ENCODE peak calls at places on chromosomes 1 and 21, in eight cellular contexts. O is thoracic aorta; A is hepatocyte; T is spleen; Q is aorta; F is CD8-positive, alpha-beta memory T cell; B is heart left ventricle; V is astrocyte. M is an unnamed sample.

GRCh38 chr1:232524056-232524455 is 105.9 kb downstream of the SIPA1L2 start:
- DNase-seq in O (no peak), A (no peak), T (no peak), Q (no peak), F (no peak), B (no peak), V (peak; percentile 49), M (no peak)

GRCh38 chr21:36245649-36246048 is 74.3 kb upstream of the MORC3 start:
- DNase-seq in O (no peak), A (no peak), T (no peak), Q (no peak), F (no peak), B (no peak), V (no peak), M (no peak)

GRCh38 chr1:11395616-11396015 is 83.3 kb upstream of the DISP3 start:
- DNase-seq in O (no peak), A (no peak), T (peak; percentile 47), Q (no peak), F (no peak), B (no peak), V (no peak), M (no peak)

GRCh38 chr1:23019851-23020625 is 770 bp downstream of the KDM1A start:
- DNase-seq in O (no peak), A (peak; percentile 44), T (no peak), Q (peak; percentile 81), F (no peak), B (peak; percentile 33), V (no peak), M (no peak)

GRCh38 chr1:67883069-67883468 is 49.8 kb upstream of the GNG12 start:
- DNase-seq in O (no peak), A (no peak), T (no peak), Q (no peak), F (no peak), B (no peak), V (peak; percentile 91), M (no peak)

GRCh38 chr1:201059871-201060555 is 36.5 kb upstream of the KIF21B start:
- DNase-seq in O (no peak), A (no peak), T (no peak), Q (no peak), F (no peak), B (no peak), V (no peak), M (no peak)

GRCh38 chr1:21335750-21336168 is 45.5 kb upstream of the ECE1 start:
- DNase-seq in O (no peak), A (peak; percentile 29), T (peak; percentile 79), Q (no peak), F (no peak), B (no peak), V (no peak), M (no peak)

GRCh38 chr1:36792292-36792691 is 242.0 kb downstream of the GRIK3 start:
- DNase-seq in O (no peak), A (no peak), T (no peak), Q (no peak), F (no peak), B (no peak), V (no peak), M (no peak)

GRCh38 chr1:246454655-246455054 is 52.4 kb downstream of the SMYD3 start:
- DNase-seq in O (no peak), A (no peak), T (no peak), Q (no peak), F (no peak), B (no peak), V (no peak), M (no peak)

GRCh38 chr1:70090146-70090545 is 115.2 kb downstream of the LRRC40 start:
- DNase-seq in O (no peak), A (no peak), T (no peak), Q (no peak), F (no peak), B (no peak), V (peak; percentile 0), M (no peak)

GRCh38 chr21:8993284-8993942 is 1528.0 kb upstream of the TPTE start:
- DNase-seq in O (no peak), A (no peak), T (no peak), Q (no peak), F (no peak), B (no peak), V (no peak), M (no peak)

GRCh38 chr1:150065184-150065871 is 2.2 kb upstream of the VPS45 start:
- DNase-seq in O (no peak), A (no peak), T (no peak), Q (no peak), F (no peak), B (no peak), V (peak; percentile 75), M (no peak)

GRCh38 chr1:84847253-84848247 is 45.5 kb downstream of the LPAR3 start:
- DNase-seq in O (peak; percentile 18), A (peak; percentile 85), T (no peak), Q (peak; percentile 79), F (peak; percentile 61), B (peak; percentile 80), V (peak; percentile 98), M (no peak)

GRCh38 chr1:33176887-33177286 is 5.0 kb downstream of the TRIM62 start:
- DNase-seq in O (no peak), A (no peak), T (no peak), Q (no peak), F (no peak), B (no peak), V (no peak), M (no peak)

GRCh38 chr1:89660086-89660946 is 27.4 kb downstream of the LRRC8C start:
- DNase-seq in O (no peak), A (no peak), T (no peak), Q (no peak), F (no peak), B (no peak), V (no peak), M (no peak)

GRCh38 chr1:71695820-71696219 is 586.5 kb downstream of the NEGR1 start:
- DNase-seq in O (no peak), A (no peak), T (no peak), Q (no peak), F (no peak), B (no peak), V (no peak), M (no peak)

GRCh38 chr1:54053745-54054437 is 483 bp downstream of the TCEANC2 start:
- DNase-seq in O (no peak), A (no peak), T (no peak), Q (no peak), F (no peak), B (no peak), V (no peak), M (no peak)

GRCh38 chr1:35509558-35509957 is 47.6 kb downstream of the KIAA0319L start:
- DNase-seq in O (no peak), A (no peak), T (no peak), Q (no peak), F (no peak), B (no peak), V (no peak), M (no peak)

GRCh38 chr21:38804617-38805281 is 980 bp upstream of the ETS2 start:
- DNase-seq in O (no peak), A (peak; percentile 88), T (peak; percentile 91), Q (peak; percentile 94), F (no peak), B (peak; percentile 89), V (peak; percentile 58), M (peak; percentile 86)

GRCh38 chr1:155012760-155013602 is 10.4 kb downstream of the ZBTB7B start:
- DNase-seq in O (no peak), A (no peak), T (peak; percentile 69), Q (no peak), F (no peak), B (no peak), V (no peak), M (no peak)

GRCh38 chr1:24920155-24920925 is 9.7 kb downstream of the RUNX3 start:
- DNase-seq in O (peak; percentile 46), A (no peak), T (no peak), Q (peak; percentile 86), F (peak; percentile 65), B (no peak), V (no peak), M (no peak)

GRCh38 chr1:24580756-24581155 is 24.9 kb downstream of the NCMAP start:
- DNase-seq in O (no peak), A (no peak), T (no peak), Q (no peak), F (no peak), B (no peak), V (no peak), M (no peak)

DNA sequence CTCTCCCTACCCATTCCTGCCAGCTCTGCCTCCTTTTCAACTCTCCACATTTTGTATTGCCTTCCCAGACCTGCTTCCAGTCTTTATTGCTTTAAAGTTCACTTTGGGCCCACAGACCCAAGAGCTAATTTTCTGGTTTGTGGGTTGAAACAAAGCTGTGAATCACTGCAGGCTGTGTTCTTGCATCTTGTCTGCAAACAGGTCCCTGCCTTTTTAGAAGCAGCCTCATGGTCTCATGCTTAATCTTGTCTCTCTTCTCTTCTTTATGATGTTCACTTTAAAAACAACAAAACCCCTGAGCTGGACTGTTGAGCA is 3.8 kb downstream of the BTG2 start:
- DNase-seq in O (no peak), A (no peak), T (no peak), Q (no peak), F (no peak), B (no peak), V (no peak), M (no peak)
- H3K4me3 ChIP-seq in O (peak overlapping the region; percentile 95), A (no peak overlapping the region), T (peak overlapping the region; percentile 92), Q (no peak overlapping the region), F (peak overlapping the region; percentile 60), B (no peak overlapping the region), V (no peak overlapping the region), M (peak overlapping the region; percentile 92)

GRCh38 chr1:95653598-95653997 is 419.6 kb downstream of the RWDD3 start:
- DNase-seq in O (no peak), A (no peak), T (no peak), Q (no peak), F (no peak), B (no peak), V (no peak), M (no peak)
- H3K4me3 ChIP-seq in O (no peak overlapping the region), A (no peak overlapping the region), T (no peak overlapping the region), Q (no peak overlapping the region), F (no peak overlapping the region), B (no peak overlapping the region), V (no peak overlapping the region), M (no peak overlapping the region)

GRCh38 chr1:161531986-161532875 is 7.9 kb downstream of the HSPA6 start:
- DNase-seq in O (no peak), A (peak; percentile 16), T (no peak), Q (no peak), F (no peak), B (peak; percentile 39), V (no peak), M (no peak)
- H3K4me3 ChIP-seq in O (peak overlapping the region; percentile 80), A (peak overlapping the region; percentile 5), T (no peak overlapping the region), Q (no peak overlapping the region), F (no peak overlapping the region), B (peak overlapping the region; percentile 65), V (peak overlapping the region; percentile 63), M (peak overlapping the region; percentile 9)

DNA sequence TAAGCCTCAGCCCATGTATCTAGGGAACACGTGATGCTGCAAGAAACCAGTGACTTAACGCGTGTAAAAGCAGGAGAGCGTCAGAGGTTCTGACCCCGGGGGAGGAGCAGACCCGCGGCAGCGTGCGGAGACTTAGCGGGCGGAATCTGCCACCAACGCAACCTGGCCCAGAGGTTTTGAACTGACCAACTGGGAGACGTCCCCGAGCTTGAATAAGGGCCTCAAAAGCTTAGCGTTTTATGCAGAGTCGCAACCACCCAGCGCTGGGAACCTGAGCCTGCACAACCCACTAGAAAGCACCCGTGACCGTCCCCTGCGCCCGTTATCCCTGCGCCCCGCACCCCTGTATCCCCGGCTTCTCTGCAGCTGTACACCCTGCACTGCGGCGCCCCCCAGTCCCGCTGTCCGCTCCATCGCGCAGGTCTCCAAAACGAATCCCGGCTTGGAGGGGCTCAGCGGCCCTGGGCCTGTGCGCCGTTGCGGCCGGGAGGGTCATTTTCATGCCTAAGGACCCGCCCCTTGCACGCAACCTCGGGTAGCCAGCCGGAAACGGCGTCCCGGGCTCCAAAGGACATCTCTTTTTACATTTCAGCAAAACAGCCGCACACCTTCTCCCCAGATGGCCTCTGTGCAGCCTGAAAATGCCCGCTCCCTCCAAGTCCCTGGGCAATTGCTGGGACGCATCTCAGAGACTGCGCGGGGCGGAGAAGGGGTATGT is 29.4 kb upstream of the TRIM17 start:
- DNase-seq in O (no peak), A (peak; percentile 69), T (no peak), Q (peak; percentile 72), F (no peak), B (peak; percentile 56), V (peak; percentile 31), M (no peak)
- H3K4me3 ChIP-seq in O (peak overlapping the region; percentile 59), A (peak overlapping the region; percentile 17), T (peak overlapping the region; percentile 34), Q (peak overlapping the region; percentile 2), F (peak overlapping the region; percentile 38), B (peak overlapping the region; percentile 47), V (peak overlapping the region; percentile 54), M (peak overlapping the region; percentile 43)

M was measured in suprapubic skin.